ENCODE peak calls at places on chromosomes 13 and 19, in six cellular contexts. E is Daoy; Z is progenitor cell of endocrine pancreas; V is tibial nerve; S is mesothelial cell of epicardium; F is stimulated activated CD4-positive, alpha-beta T cell treated with anti-CD3 and anti-CD28 coated beads, Interleukin-2, amount 100 ng/mL, for 48 hours. B is an unnamed sample.

GRCh38 chr13:106159295-106160195 is 375.9 kb downstream of the EFNB2 start:
- DNase-seq in E (no peak), Z (no peak), V (no peak), S (no peak), F (no peak), B (no peak)

GRCh38 chr19:48757089-48757675 is 1.9 kb downstream of the FGF21 start:
- DNase-seq in E (no peak), Z (no peak), V (no peak), S (no peak), F (no peak), B (no peak)

GRCh38 chr19:55596304-55596703 is 3.0 kb downstream of the FIZ1 start:
- DNase-seq in E (no peak), Z (no peak), V (no peak), S (no peak), F (no peak), B (no peak)

GRCh38 chr13:59492030-59492636 is 671.6 kb downstream of the DIAPH3 start:
- DNase-seq in E (no peak), Z (no peak), V (no peak), S (no peak), F (no peak), B (no peak)

GRCh38 chr19:1751367-1752008 is 1.8 kb upstream of the ONECUT3 start:
- DNase-seq in E (no peak), Z (no peak), V (no peak), S (no peak), F (no peak), B (no peak)

GRCh38 chr13:26486550-26486949 is 70.9 kb upstream of the WASF3 start:
- DNase-seq in E (no peak), Z (no peak), V (no peak), S (no peak), F (no peak), B (no peak)

GRCh38 chr13:37070145-37070695 is 10.7 kb upstream of the SUPT20H start:
- DNase-seq in E (no peak), Z (no peak), V (no peak), S (no peak), F (no peak), B (no peak)

GRCh38 chr13:112761701-112762689 is 72.2 kb downstream of the ATP11A start:
- DNase-seq in E (no peak), Z (no peak), V (no peak), S (no peak), F (no peak), B (no peak)

GRCh38 chr13:83881917-83882625 is at the start of gene SLITRK1:
- DNase-seq in E (peak), Z (peak), V (no peak), S (peak), F (no peak), B (peak)

GRCh38 chr13:73984201-73984600 is 150.0 kb downstream of the KLF12 start:
- DNase-seq in E (no peak), Z (no peak), V (no peak), S (no peak), F (no peak), B (no peak)

GRCh38 chr19:16000024-16000687 is 51.3 kb downstream of the OR10H4 start:
- DNase-seq in E (no peak), Z (no peak), V (no peak), S (no peak), F (no peak), B (no peak)

GRCh38 chr13:20125129-20125782 is 35.6 kb downstream of the GJA3 start:
- DNase-seq in E (peak), Z (no peak), V (no peak), S (no peak), F (no peak), B (no peak)

GRCh38 chr13:91724591-91724990 is 326.2 kb downstream of the GPC5 start:
- DNase-seq in E (no peak), Z (no peak), V (no peak), S (no peak), F (no peak), B (no peak)

GRCh38 chr13:45496942-45497341 is 32.2 kb downstream of the COG3 start:
- DNase-seq in E (no peak), Z (no peak), V (no peak), S (no peak), F (no peak), B (no peak)

GRCh38 chr19:35292986-35293732 is 1.2 kb downstream of the MAG start:
- DNase-seq in E (no peak), Z (no peak), V (no peak), S (no peak), F (no peak), B (no peak)

GRCh38 chr19:16111160-16111908 is at the start of gene RAB8A:
- DNase-seq in E (peak), Z (peak), V (peak), S (peak), F (peak), B (peak)

GRCh38 chr13:59641758-59642157 is 522.0 kb downstream of the DIAPH3 start:
- DNase-seq in E (no peak), Z (no peak), V (no peak), S (no peak), F (no peak), B (no peak)